ENCODE peak calls at places on chromosomes 16 and 17, in nine cellular contexts. N, I, R, H, W, A, L, K and X are unnamed samples.

GRCh38 chr17:64786337-64786736 is 124.2 kb upstream of the SMURF2 start:
- DNase-seq in W (peak; percentile 78), L (no peak), N (no peak), R (no peak), A (no peak), H (no peak), K (no peak), I (no peak), X (peak; percentile 61)

GRCh38 chr16:57480127-57480753 is 6.1 kb downstream of the DOK4 start:
- DNase-seq in I (peak; percentile 72), W (peak; percentile 96), K (no peak), H (no peak), N (peak; percentile 56), R (no peak), L (peak; percentile 83), A (peak; percentile 48), X (peak; percentile 91)

GRCh38 chr17:70078549-70078948 is 3.5 kb downstream of the KCNJ16 start:
- DNase-seq in H (no peak), K (no peak), W (no peak), R (no peak), L (no peak), I (no peak), N (no peak), A (no peak), X (no peak)

GRCh38 chr17:40452074-40452787 is 9.0 kb downstream of the IGFBP4 start:
- DNase-seq in N (peak; percentile 87), K (no peak), I (no peak), H (no peak), A (peak; percentile 78), W (peak; percentile 69), L (no peak), R (peak; percentile 44), X (peak; percentile 65)

GRCh38 chr16:50371936-50372595 is 3.3 kb upstream of the BRD7 start:
- DNase-seq in H (no peak), A (no peak), R (no peak), W (no peak), N (no peak), I (peak; percentile 53), K (no peak), L (no peak), X (no peak)

GRCh38 chr16:10577305-10578202 is 2.8 kb downstream of the EMP2 start:
- DNase-seq in N (peak; percentile 22), K (no peak), W (no peak), H (no peak), L (no peak), R (no peak), I (peak; percentile 91), A (peak; percentile 64), X (peak; percentile 71)

GRCh38 chr17:78316867-78317816 is 42.7 kb downstream of the SOCS3 start:
- DNase-seq in R (no peak), L (peak; percentile 64), A (no peak), I (peak; percentile 42), N (no peak), W (peak; percentile 92), K (no peak), H (no peak), X (peak; percentile 94)

GRCh38 chr17:77488531-77489238 is 347.9 kb downstream of the SEC14L1 start:
- DNase-seq in L (peak; percentile 35), K (no peak), R (no peak), W (no peak), I (no peak), H (peak; percentile 8), A (no peak), N (no peak), X (peak; percentile 69)

GRCh38 chr16:65710107-65710506 is 588.2 kb upstream of the CDH11 start:
- DNase-seq in H (no peak), A (no peak), W (no peak), I (no peak), R (no peak), K (no peak), L (no peak), N (no peak), X (no peak)

GRCh38 chr16:86762035-86762550 is 183.7 kb downstream of the FOXL1 start:
- DNase-seq in N (no peak), A (no peak), L (no peak), H (no peak), K (no peak), W (no peak), R (no peak), I (no peak), X (no peak)

GRCh38 chr16:77445321-77445720 is 10.5 kb upstream of the ADAMTS18 start:
- DNase-seq in I (no peak), R (no peak), H (no peak), K (no peak), A (no peak), W (no peak), L (no peak), N (no peak), X (no peak)

GRCh38 chr17:75096082-75096625 is 8.4 kb downstream of the SLC16A5 start:
- DNase-seq in K (no peak), L (peak; percentile 82), H (no peak), I (no peak), A (peak; percentile 74), W (peak; percentile 98), N (no peak), R (no peak), X (peak; percentile 94)

GRCh38 chr17:40598928-40599627 is 33.8 kb upstream of the CCR7 start:
- DNase-seq in R (no peak), H (peak; percentile 88), L (no peak), W (no peak), N (peak; percentile 58), I (no peak), A (peak; percentile 20), K (peak; percentile 90), X (peak; percentile 82)

GRCh38 chr16:88835383-88835782 is 21.4 kb downstream of the GALNS start:
- DNase-seq in A (no peak), I (no peak), K (no peak), N (no peak), R (no peak), W (no peak), H (no peak), L (no peak), X (no peak)

GRCh38 chr16:13956635-13957196 is 36.8 kb downstream of the ERCC4 start:
- DNase-seq in I (no peak), A (no peak), H (no peak), R (no peak), L (no peak), K (no peak), W (no peak), N (no peak), X (no peak)

GRCh38 chr16:55832788-55833583 is at the start of gene CES1:
- DNase-seq in W (peak; percentile 35), N (no peak), A (peak; percentile 51), K (no peak), H (no peak), R (no peak), L (peak; percentile 90), I (peak; percentile 2), X (peak; percentile 94)

GRCh38 chr17:47649972-47650524 is 329 bp downstream of the KPNB1 start:
- DNase-seq in R (peak; percentile 4), K (peak; percentile 66), W (no peak), L (peak; percentile 61), I (no peak), H (no peak), A (no peak), N (no peak), X (peak; percentile 89)
- H3K4me1 ChIP-seq in R (peaks cover 8% of the 10 kb centered on the region), K (peaks cover 56% of the 10 kb centered on the region), W (peaks cover 5% of the 10 kb centered on the region), L (no peaks in the 10 kb centered on the region), I (peaks cover 9% of the 10 kb centered on the region), H (peaks cover 48% of the 10 kb centered on the region), A (peaks cover 42% of the 10 kb centered on the region), N (peaks cover 7% of the 10 kb centered on the region), X (peaks cover 4% of the 10 kb centered on the region)

GRCh38 chr16:29968205-29968604 is 5.5 kb upstream of the TAOK2 start:
- DNase-seq in N (no peak), L (no peak), W (no peak), I (no peak), A (no peak), K (no peak), H (no peak), R (no peak), X (no peak)
- H3K4me1 ChIP-seq in N (no peaks in the 10 kb centered on the region), L (no peaks in the 10 kb centered on the region), W (no peaks in the 10 kb centered on the region), I (no peaks in the 10 kb centered on the region), A (peaks cover 19% of the 10 kb centered on the region), K (peaks cover 5% of the 10 kb centered on the region), H (peaks cover 2% of the 10 kb centered on the region), R (no peaks in the 10 kb centered on the region), X (peaks cover 2% of the 10 kb centered on the region)

GRCh38 chr17:37828313-37829124 is 83.7 kb upstream of the HNF1B start:
- DNase-seq in R (no peak), N (no peak), W (no peak), L (no peak), A (no peak), H (no peak), I (no peak), K (no peak), X (no peak)

GRCh38 chr17:37827905-37828304 is 83.0 kb upstream of the HNF1B start:
- DNase-seq in K (no peak), L (no peak), R (no peak), W (no peak), H (no peak), N (no peak), A (no peak), I (no peak), X (no peak)

GRCh38 chr17:37830151-37830993 is 85.5 kb upstream of the HNF1B start:
- DNase-seq in A (no peak), L (no peak), R (no peak), H (no peak), K (no peak), I (no peak), N (no peak), W (no peak), X (no peak)

GRCh38 chr17:37831492-37831891 is 86.6 kb upstream of the HNF1B start:
- DNase-seq in L (no peak), W (no peak), K (no peak), A (no peak), H (no peak), I (no peak), R (no peak), N (no peak), X (no peak)

GRCh38 chr17:37829446-37830142 is 84.7 kb upstream of the HNF1B start:
- DNase-seq in K (no peak), A (no peak), L (no peak), W (no peak), R (no peak), N (no peak), I (no peak), H (no peak), X (no peak)
- H3K4me1 ChIP-seq in K (no peaks in the 10 kb centered on the region), A (peaks cover 11% of the 10 kb centered on the region), L (peaks cover 3% of the 10 kb centered on the region), W (no peaks in the 10 kb centered on the region), R (no peaks in the 10 kb centered on the region), N (no peaks in the 10 kb centered on the region), I (no peaks in the 10 kb centered on the region), H (no peaks in the 10 kb centered on the region), X (peaks cover 44% of the 10 kb centered on the region)

GRCh38 chr17:2064511-2064910 is 9.6 kb downstream of the HIC1 start:
- DNase-seq in W (no peak), A (no peak), N (peak; percentile 34), I (no peak), K (no peak), H (no peak), R (no peak), L (no peak), X (peak; percentile 56)
- H3K4me1 ChIP-seq in W (peaks cover 4% of the 10 kb centered on the region), A (peaks cover 94% of the 10 kb centered on the region), N (peaks cover 18% of the 10 kb centered on the region), I (peaks cover 22% of the 10 kb centered on the region), K (peaks cover 20% of the 10 kb centered on the region), H (peaks cover 7% of the 10 kb centered on the region), R (no peaks in the 10 kb centered on the region), L (no peaks in the 10 kb centered on the region), X (peaks cover 18% of the 10 kb centered on the region)

DNA sequence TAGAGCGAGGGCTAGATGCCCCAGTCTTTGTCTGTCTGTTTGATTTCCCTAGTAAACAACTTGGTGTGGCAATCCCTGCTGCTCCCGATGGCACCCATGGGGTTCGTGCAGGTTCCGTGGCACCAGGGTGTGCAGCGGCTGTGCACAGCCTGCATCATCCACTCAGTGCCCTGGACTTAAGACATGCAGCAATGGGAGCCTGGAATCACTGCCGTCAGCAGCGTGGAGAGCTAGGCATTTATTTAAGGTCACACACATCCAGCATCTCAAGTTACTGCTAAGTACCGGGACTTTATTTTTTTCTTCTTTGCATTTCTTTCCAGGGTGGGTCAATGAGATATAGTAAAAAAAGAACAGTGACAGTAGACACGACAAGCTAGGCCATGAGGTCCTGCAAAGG is 2.8 kb downstream of the DHRS7C start:
- DNase-seq in A (no peak), K (no peak), R (no peak), I (no peak), W (no peak), N (no peak), L (no peak), H (no peak), X (no peak)
- H3K4me1 ChIP-seq in A (peaks cover 10% of the 10 kb centered on the region), K (no peaks in the 10 kb centered on the region), R (no peaks in the 10 kb centered on the region), I (peaks cover 25% of the 10 kb centered on the region), W (no peaks in the 10 kb centered on the region), N (no peaks in the 10 kb centered on the region), L (no peaks in the 10 kb centered on the region), H (no peaks in the 10 kb centered on the region), X (no peaks in the 10 kb centered on the region)